ENCODE peak calls at places on chromosomes 4 and X, in six cellular contexts. A is fibroblast of lung, Y is HCT116, W is ELF-1, U is choroid plexus epithelial cell, X is ELR. O is an unnamed sample.

GRCh38 chr4:154332681-154333421 is 158.7 kb downstream of the DCHS2 start:
- DNase-seq in A (peak; percentile 20), Y (no peak), W (peak; percentile 71), U (no peak), X (no peak), O (no peak)

GRCh38 chr4:10730590-10730989 is 46.0 kb upstream of the CLNK start:
- DNase-seq in A (no peak), Y (no peak), W (no peak), U (no peak), X (no peak), O (no peak)

GRCh38 chr4:20288846-20289512 is 37.3 kb downstream of the SLIT2 start:
- DNase-seq in A (peak; percentile 29), Y (no peak), W (no peak), U (no peak), X (peak; percentile 45), O (peak; percentile 83)

GRCh38 chr4:41531561-41532245 is 6.3 kb upstream of the LIMCH1 start:
- DNase-seq in A (no peak), Y (no peak), W (no peak), U (no peak), X (no peak), O (no peak)

GRCh38 chrX:18899796-18900380 is 84.0 kb downstream of the PHKA2 start:
- DNase-seq in A (peak; percentile 23), Y (no peak), W (peak; percentile 69), U (peak; percentile 24), X (no peak), O (no peak)

GRCh38 chr4:75673959-75674328 is 733 bp upstream of the G3BP2 start:
- DNase-seq in A (no peak), Y (no peak), W (peak; percentile 70), U (peak; percentile 40), X (no peak), O (no peak)

GRCh38 chr4:39541987-39542632 is 14.9 kb upstream of the UGDH start:
- DNase-seq in A (no peak), Y (no peak), W (no peak), U (peak; percentile 56), X (no peak), O (no peak)

GRCh38 chr4:86558799-86559198 is 35.3 kb upstream of the PTPN13 start:
- DNase-seq in A (peak; percentile 70), Y (no peak), W (no peak), U (no peak), X (no peak), O (no peak)

GRCh38 chr4:141922224-141922623 is 285.8 kb downstream of the IL15 start:
- DNase-seq in A (no peak), Y (no peak), W (no peak), U (no peak), X (no peak), O (peak; percentile 26)

GRCh38 chrX:139932077-139932900 is 564 bp downstream of the ATP11C start:
- DNase-seq in A (peak; percentile 30), Y (no peak), W (peak; percentile 84), U (peak; percentile 34), X (peak; percentile 50), O (peak; percentile 72)

GRCh38 chr4:165006886-165007285 is 24.9 kb upstream of the TRIM60 start:
- DNase-seq in A (no peak), Y (no peak), W (no peak), U (no peak), X (no peak), O (no peak)

GRCh38 chrX:10111364-10112148 is 45.2 kb upstream of the CLCN4 start:
- DNase-seq in A (no peak), Y (no peak), W (no peak), U (no peak), X (no peak), O (peak; percentile 42)

GRCh38 chr4:165631912-165632311 is 241.1 kb upstream of the TLL1 start:
- DNase-seq in A (no peak), Y (no peak), W (no peak), U (no peak), X (no peak), O (no peak)

GRCh38 chr4:126701756-126702155 is 931.0 kb upstream of the INTU start:
- DNase-seq in A (peak; percentile 49), Y (no peak), W (no peak), U (no peak), X (peak; percentile 55), O (peak; percentile 95)

GRCh38 chrX:136162827-136163427 is 15.6 kb downstream of the FHL1 start:
- DNase-seq in A (peak; percentile 59), Y (peak; percentile 23), W (peak; percentile 83), U (peak; percentile 68), X (peak; percentile 66), O (peak; percentile 73)

GRCh38 chr4:8427761-8428287 is 12.7 kb downstream of the ACOX3 start:
- DNase-seq in A (peak; percentile 71), Y (no peak), W (peak; percentile 54), U (peak; percentile 52), X (peak; percentile 37), O (peak; percentile 70)

GRCh38 chrX:119790977-119791436 is 423 bp downstream of the RPL39 start:
- DNase-seq in A (peak; percentile 47), Y (no peak), W (no peak), U (peak; percentile 52), X (peak; percentile 36), O (peak; percentile 69)

GRCh38 chr4:74632634-74633033 is 161.7 kb downstream of the BTC start:
- DNase-seq in A (peak; percentile 100), Y (peak; percentile 95), W (no peak), U (peak; percentile 99), X (peak; percentile 82), O (peak; percentile 85)

GRCh38 chr4:123526511-123526910 is 129.9 kb downstream of the SPRY1 start:
- DNase-seq in A (no peak), Y (no peak), W (no peak), U (no peak), X (no peak), O (no peak)

GRCh38 chr4:65665951-65666523 is 4.3 kb downstream of the EPHA5 start:
- DNase-seq in A (no peak), Y (no peak), W (no peak), U (no peak), X (peak; percentile 54), O (peak; percentile 12)

GRCh38 chr4:184598753-184599491 is 50.3 kb downstream of the CASP3 start:
- DNase-seq in A (no peak), Y (no peak), W (no peak), U (peak; percentile 71), X (no peak), O (peak; percentile 38)

GRCh38 chr4:53702334-53703266 is 111.3 kb upstream of the LNX1 start:
- DNase-seq in A (peak; percentile 86), Y (no peak), W (peak; percentile 88), U (peak; percentile 91), X (peak; percentile 74), O (peak; percentile 86)

GRCh38 chr4:73518340-73518739 is 36.8 kb downstream of the AFM start:
- DNase-seq in A (no peak), Y (no peak), W (no peak), U (no peak), X (no peak), O (no peak)

GRCh38 chr4:7971881-7972500 is 32.3 kb upstream of the AFAP1 start:
- DNase-seq in A (no peak), Y (no peak), W (peak; percentile 63), U (peak; percentile 44), X (peak; percentile 78), O (peak; percentile 37)

GRCh38 chr4:184288451-184289178 is 70.9 kb upstream of the ENPP6 start:
- DNase-seq in A (no peak), Y (no peak), W (peak; percentile 27), U (peak; percentile 31), X (no peak), O (no peak)

GRCh38 chr4:153467154-153467896 is 1.2 kb downstream of the TMEM131L start:
- DNase-seq in A (no peak), Y (peak; percentile 39), W (peak; percentile 66), U (no peak), X (peak; percentile 26), O (peak; percentile 34)

GRCh38 chr4:121370729-121371325 is 10.0 kb downstream of the QRFPR start:
- DNase-seq in A (peak; percentile 63), Y (peak; percentile 40), W (no peak), U (peak; percentile 67), X (peak; percentile 59), O (peak; percentile 61)

GRCh38 chrX:24262309-24262708 is 51.6 kb downstream of the SUPT20HL2 start:
- DNase-seq in A (no peak), Y (no peak), W (no peak), U (no peak), X (no peak), O (no peak)

GRCh38 chr4:48367016-48367415 is 25.7 kb downstream of the SLAIN2 start:
- DNase-seq in A (no peak), Y (no peak), W (no peak), U (no peak), X (no peak), O (no peak)

GRCh38 chr4:41428205-41428940 is 109.6 kb upstream of the LIMCH1 start:
- DNase-seq in A (no peak), Y (no peak), W (no peak), U (no peak), X (no peak), O (no peak)

GRCh38 chrX:1102786-1103185 is 109.7 kb downstream of the CRLF2 start:
- DNase-seq in A (no peak), Y (no peak), W (no peak), U (no peak), X (no peak), O (no peak)